ENCODE peak calls at places on chromosomes 6 and 20, in ten cellular contexts. P, Z, A, K, X, M, U, S, E and I are unnamed samples.

GRCh38 chr20:48983423-48984400 is 62.2 kb downstream of the ARFGEF2 start:
- DNase-seq in E (peak; percentile 95), X (no peak), M (peak; percentile 82), P (peak; percentile 35), U (no peak), A (no peak), S (no peak), Z (peak; percentile 86), K (peak; percentile 98), I (no peak)

GRCh38 chr6:32088487-32089049 is 20.6 kb downstream of the TNXB start:
- DNase-seq in A (no peak), M (no peak), Z (no peak), K (no peak), X (no peak), P (no peak), U (no peak), S (no peak), E (no peak), I (no peak)

GRCh38 chr6:3912366-3913076 is 63.3 kb downstream of the FAM50B start:
- DNase-seq in S (no peak), K (peak; percentile 42), Z (no peak), P (no peak), E (no peak), A (no peak), X (no peak), M (no peak), U (no peak), I (no peak)

GRCh38 chr6:109580519-109580918 is 97.5 kb upstream of the ZBTB24 start:
- DNase-seq in K (peak; percentile 57), E (no peak), S (no peak), A (no peak), Z (peak; percentile 61), P (no peak), M (peak; percentile 21), U (no peak), X (no peak), I (no peak)

GRCh38 chr6:108764580-108764950 is 83.7 kb upstream of the ARMC2 start:
- DNase-seq in P (no peak), K (no peak), U (no peak), S (peak; percentile 71), Z (no peak), A (no peak), M (no peak), X (no peak), E (no peak), I (no peak)

GRCh38 chr6:160058603-160059215 is 62.9 kb upstream of the SLC22A1 start:
- DNase-seq in X (no peak), A (no peak), M (no peak), E (no peak), Z (no peak), P (no peak), U (no peak), K (no peak), S (no peak), I (no peak)

GRCh38 chr6:169501128-169501527 is 200.7 kb downstream of the WDR27 start:
- DNase-seq in S (peak; percentile 63), M (no peak), U (no peak), Z (no peak), X (no peak), A (no peak), P (no peak), E (no peak), K (no peak), I (no peak)

GRCh38 chr6:444653-445275 is 53.2 kb downstream of the IRF4 start:
- DNase-seq in A (no peak), U (no peak), X (peak; percentile 11), M (no peak), E (no peak), Z (no peak), P (no peak), K (no peak), S (no peak), I (no peak)

GRCh38 chr6:89475634-89476033 is 42.7 kb downstream of the ANKRD6 start:
- DNase-seq in X (no peak), K (peak; percentile 42), Z (peak; percentile 26), S (no peak), A (no peak), M (peak; percentile 28), E (peak; percentile 43), U (no peak), P (no peak), I (no peak)

GRCh38 chr6:35343092-35343834 is 905 bp downstream of the PPARD start:
- DNase-seq in S (peak; percentile 51), E (no peak), P (peak; percentile 67), M (no peak), U (no peak), Z (peak; percentile 75), X (no peak), A (no peak), K (no peak), I (no peak)

GRCh38 chr6:3906191-3907019 is 57.2 kb downstream of the FAM50B start:
- DNase-seq in A (no peak), Z (no peak), K (no peak), U (no peak), P (peak; percentile 77), S (no peak), M (no peak), E (no peak), X (no peak), I (no peak)

GRCh38 chr6:99592900-99593299 is 13.7 kb upstream of the PRDM13 start:
- DNase-seq in A (no peak), Z (peak; percentile 86), S (no peak), U (no peak), M (no peak), K (no peak), E (no peak), P (no peak), X (no peak), I (no peak)

GRCh38 chr6:25088513-25088912 is 152.8 kb upstream of the RIPOR2 start:
- DNase-seq in Z (peak; percentile 66), P (no peak), X (no peak), S (no peak), K (peak; percentile 63), U (no peak), A (no peak), M (no peak), E (no peak), I (no peak)

GRCh38 chr20:36391456-36391855 is 85.3 kb downstream of the DLGAP4 start:
- DNase-seq in E (no peak), P (no peak), Z (peak; percentile 5), M (no peak), K (peak; percentile 23), U (no peak), X (no peak), S (peak; percentile 44), A (no peak), I (no peak)

GRCh38 chr6:16769131-16769985 is 8.1 kb upstream of the ATXN1 start:
- DNase-seq in Z (peak; percentile 85), X (no peak), K (peak; percentile 99), A (no peak), S (no peak), E (peak; percentile 83), P (no peak), M (peak; percentile 98), U (no peak), I (no peak)

GRCh38 chr6:122170274-122170673 is 229.2 kb upstream of the HSF2 start:
- DNase-seq in M (no peak), Z (no peak), U (no peak), X (no peak), P (no peak), S (no peak), E (no peak), A (no peak), K (no peak), I (no peak)

GRCh38 chr20:51457281-51457932 is 85.1 kb downstream of the NFATC2 start:
- DNase-seq in M (peak; percentile 69), Z (peak; percentile 77), U (no peak), A (no peak), E (peak; percentile 94), K (peak; percentile 89), P (peak; percentile 71), S (peak; percentile 48), X (no peak), I (no peak)

GRCh38 chr6:24935753-24936152 is at the start of gene RIPOR2:
- DNase-seq in P (peak; percentile 41), U (no peak), M (no peak), K (no peak), E (no peak), A (no peak), S (peak; percentile 43), X (no peak), Z (no peak), I (no peak)

GRCh38 chr6:21441386-21441785 is 152.2 kb upstream of the SOX4 start:
- DNase-seq in E (peak; percentile 6), P (no peak), A (no peak), X (no peak), S (no peak), M (peak; percentile 11), K (peak; percentile 30), Z (peak; percentile 59), U (no peak), I (no peak)

GRCh38 chr20:18705490-18705889 is 108.1 kb upstream of the SCP2D1 start:
- DNase-seq in U (no peak), A (no peak), X (no peak), M (no peak), S (no peak), E (peak; percentile 85), Z (peak; percentile 71), K (peak; percentile 90), P (no peak), I (no peak)

GRCh38 chr20:11845311-11845710 is 72.4 kb upstream of the BTBD3 start:
- DNase-seq in K (peak; percentile 18), S (no peak), E (peak; percentile 39), Z (no peak), A (no peak), X (no peak), M (no peak), U (no peak), P (no peak), I (no peak)

GRCh38 chr6:42279144-42279781 is 61.6 kb upstream of the MRPS10 start:
- DNase-seq in U (no peak), E (peak; percentile 45), Z (peak; percentile 48), X (no peak), S (no peak), P (peak; percentile 48), K (peak; percentile 74), A (no peak), M (no peak), I (no peak)

GRCh38 chr6:30782425-30783014 is 38.2 kb upstream of the IER3 start:
- DNase-seq in Z (peak; percentile 62), P (no peak), K (peak; percentile 73), S (no peak), M (peak; percentile 74), X (no peak), U (no peak), A (no peak), E (peak; percentile 63), I (no peak)

GRCh38 chr6:113570176-113570575 is 287.0 kb upstream of the MARCKS start:
- DNase-seq in X (no peak), E (no peak), K (no peak), M (no peak), S (no peak), A (no peak), P (no peak), U (no peak), Z (peak; percentile 40), I (no peak)